ENCODE peak calls at places on chromosome 5, in six cellular contexts. Q is stomach; Z is neuronal stem cell; X is IMR-90; F is CD8-positive, alpha-beta memory T cell; Y is sigmoid colon. G is an unnamed sample.
A peak's percentile ranks its signal among the peaks of the same experiment; 100 is the strongest.

GRCh38 chr5:10319202-10319851 is 11.6 kb upstream of the CMBL start:
- DNase-seq in Q (no peak), Z (no peak), X (peak; percentile 49), F (no peak), Y (peak; percentile 69), G (no peak)

GRCh38 chr5:108917596-108917995 is 169.9 kb downstream of the FER start:
- DNase-seq in Q (no peak), Z (no peak), X (peak; percentile 40), F (no peak), Y (no peak), G (no peak)

GRCh38 chr5:156383510-156383909 is 56.5 kb downstream of the SGCD start:
- DNase-seq in Q (no peak), Z (no peak), X (peak; percentile 90), F (no peak), Y (no peak), G (no peak)

GRCh38 chr5:127392762-127393161 is 102.2 kb downstream of the MEGF10 start:
- DNase-seq in Q (no peak), Z (no peak), X (no peak), F (no peak), Y (no peak), G (no peak)

GRCh38 chr5:168752416-168753190 is 173.4 kb upstream of the PANK3 start:
- DNase-seq in Q (no peak), Z (no peak), X (no peak), F (no peak), Y (no peak), G (no peak)

GRCh38 chr5:149271717-149272558 is at the start of gene AFAP1L1:
- DNase-seq in Q (peak; percentile 29), Z (peak; percentile 23), X (peak; percentile 46), F (no peak), Y (peak; percentile 82), G (no peak)

GRCh38 chr5:59218424-59219045 is 635.7 kb downstream of the RAB3C start:
- DNase-seq in Q (no peak), Z (no peak), X (peak; percentile 3), F (no peak), Y (no peak), G (no peak)

GRCh38 chr5:65858316-65858715 is 68.1 kb upstream of the ERBIN start:
- DNase-seq in Q (no peak), Z (no peak), X (peak; percentile 54), F (no peak), Y (no peak), G (no peak)

GRCh38 chr5:68194405-68194804 is 21.2 kb upstream of the PIK3R1 start:
- DNase-seq in Q (no peak), Z (no peak), X (no peak), F (no peak), Y (no peak), G (no peak)

GRCh38 chr5:103223031-103223955 is 35.3 kb upstream of the MACIR start:
- DNase-seq in Q (no peak), Z (no peak), X (no peak), F (no peak), Y (no peak), G (no peak)

GRCh38 chr5:80034962-80035821 is at the start of gene THBS4:
- DNase-seq in Q (no peak), Z (peak; percentile 24), X (no peak), F (no peak), Y (no peak), G (no peak)

GRCh38 chr5:142611154-142611553 is 74.7 kb downstream of the FGF1 start:
- DNase-seq in Q (peak; percentile 75), Z (peak; percentile 42), X (peak; percentile 74), F (peak; percentile 42), Y (peak; percentile 80), G (peak; percentile 27)

GRCh38 chr5:173804579-173804978 is 83.6 kb upstream of the CPEB4 start:
- DNase-seq in Q (no peak), Z (no peak), X (no peak), F (no peak), Y (no peak), G (no peak)

GRCh38 chr5:144712090-144712489 is 541.4 kb downstream of the KCTD16 start:
- DNase-seq in Q (no peak), Z (no peak), X (no peak), F (no peak), Y (no peak), G (no peak)

GRCh38 chr5:14590949-14591348 is 9.4 kb downstream of the OTULINL start:
- DNase-seq in Q (no peak), Z (no peak), X (no peak), F (no peak), Y (no peak), G (no peak)

GRCh38 chr5:178507151-178507932 is 82.9 kb downstream of the COL23A1 start:
- DNase-seq in Q (no peak), Z (no peak), X (no peak), F (no peak), Y (peak; percentile 4), G (no peak)

GRCh38 chr5:143442398-143442797 is 38.9 kb upstream of the NR3C1 start:
- DNase-seq in Q (no peak), Z (no peak), X (peak; percentile 71), F (no peak), Y (no peak), G (no peak)

GRCh38 chr5:39202594-39203290 is 16.6 kb downstream of the FYB1 start:
- DNase-seq in Q (no peak), Z (no peak), X (no peak), F (peak; percentile 33), Y (no peak), G (no peak)

GRCh38 chr5:63686938-63687337 is 275.3 kb downstream of the HTR1A start:
- DNase-seq in Q (no peak), Z (no peak), X (no peak), F (no peak), Y (no peak), G (no peak)

GRCh38 chr5:177545487-177546261 is 8.7 kb downstream of the FAM193B start:
- DNase-seq in Q (peak; percentile 51), Z (no peak), X (peak; percentile 83), F (no peak), Y (peak; percentile 91), G (no peak)

GRCh38 chr5:109455598-109456096 is 45.9 kb upstream of the PJA2 start:
- DNase-seq in Q (no peak), Z (no peak), X (peak; percentile 98), F (no peak), Y (no peak), G (no peak)

GRCh38 chr5:158373623-158374375 is 514.9 kb upstream of the CLINT1 start:
- DNase-seq in Q (no peak), Z (no peak), X (no peak), F (no peak), Y (no peak), G (no peak)

GRCh38 chr5:171825046-171825445 is 39.4 kb downstream of the SMIM23 start:
- DNase-seq in Q (no peak), Z (no peak), X (no peak), F (no peak), Y (no peak), G (no peak)

GRCh38 chr5:18802336-18802735 is 1168.1 kb downstream of the TAF11L14 start:
- DNase-seq in Q (no peak), Z (no peak), X (no peak), F (no peak), Y (no peak), G (no peak)

GRCh38 chr5:39093351-39093749 is 19.2 kb upstream of the RICTOR start:
- DNase-seq in Q (no peak), Z (no peak), X (peak; percentile 64), F (no peak), Y (no peak), G (no peak)

GRCh38 chr5:69188811-69189161 is 597 bp upstream of the CENPH start:
- DNase-seq in Q (no peak), Z (no peak), X (no peak), F (no peak), Y (no peak), G (no peak)

GRCh38 chr5:132225165-132226032 is 2.3 kb downstream of the P4HA2 start:
- DNase-seq in Q (peak; percentile 60), Z (no peak), X (peak; percentile 79), F (no peak), Y (peak; percentile 88), G (no peak)

GRCh38 chr5:145991044-145991575 is 54.7 kb downstream of the SH3RF2 start:
- DNase-seq in Q (no peak), Z (no peak), X (peak; percentile 68), F (no peak), Y (no peak), G (no peak)

GRCh38 chr5:4205408-4205807 is 609.8 kb downstream of the IRX1 start:
- DNase-seq in Q (no peak), Z (no peak), X (no peak), F (no peak), Y (peak; percentile 70), G (no peak)

GRCh38 chr5:84303315-84303714 is 81.4 kb downstream of the EDIL3 start:
- DNase-seq in Q (no peak), Z (no peak), X (peak; percentile 62), F (no peak), Y (no peak), G (no peak)

GRCh38 chr5:69271376-69271775 is 36.7 kb downstream of the CDK7 start:
- DNase-seq in Q (no peak), Z (no peak), X (peak; percentile 60), F (no peak), Y (no peak), G (no peak)

DNA sequence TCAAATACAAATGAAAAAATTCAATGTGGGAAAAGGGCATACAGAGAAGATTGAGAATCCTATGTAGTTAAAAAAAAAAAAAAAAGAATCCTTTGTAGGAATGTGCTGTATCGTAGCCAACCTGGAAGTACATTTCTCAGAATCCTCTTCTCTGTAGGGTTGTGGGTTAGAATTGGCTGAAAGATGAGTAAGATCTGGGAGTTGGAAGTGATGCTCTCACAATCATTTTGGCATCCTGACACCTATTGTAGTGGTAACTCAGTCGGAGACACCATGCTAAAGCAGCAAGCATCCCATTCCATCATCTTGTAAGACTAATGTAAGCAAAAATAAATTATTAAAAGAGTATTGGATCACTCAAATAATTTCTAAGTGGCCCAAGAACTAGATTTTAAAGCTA is 30.6 kb downstream of the MRPL22 start:
- DNase-seq in Q (no peak), Z (no peak), X (peak; percentile 38), F (no peak), Y (no peak), G (no peak)
- H3K9me3 ChIP-seq in Q (no peaks in the 10 kb centered on the region), Z (peaks cover 5% of the 10 kb centered on the region), X (no peaks in the 10 kb centered on the region), F (no peaks in the 10 kb centered on the region), Y (no peaks in the 10 kb centered on the region), G (no peaks in the 10 kb centered on the region)

GRCh38 chr5:30376848-30377247 is 816.6 kb upstream of the CDH6 start:
- DNase-seq in Q (no peak), Z (no peak), X (no peak), F (no peak), Y (no peak), G (no peak)
- H3K9me3 ChIP-seq in Q (no peaks in the 10 kb centered on the region), Z (no peaks in the 10 kb centered on the region), X (no peaks in the 10 kb centered on the region), F (no peaks in the 10 kb centered on the region), Y (no peaks in the 10 kb centered on the region), G (no peaks in the 10 kb centered on the region)

GRCh38 chr5:141313711-141314110 is 6.9 kb downstream of the TAF7 start:
- DNase-seq in Q (no peak), Z (no peak), X (no peak), F (no peak), Y (no peak), G (no peak)
- H3K9me3 ChIP-seq in Q (peaks cover 100% of the 10 kb centered on the region), Z (peaks cover 66% of the 10 kb centered on the region), X (peaks cover 42% of the 10 kb centered on the region), F (peaks cover 43% of the 10 kb centered on the region), Y (peaks cover 84% of the 10 kb centered on the region), G (peaks cover 21% of the 10 kb centered on the region)

DNA sequence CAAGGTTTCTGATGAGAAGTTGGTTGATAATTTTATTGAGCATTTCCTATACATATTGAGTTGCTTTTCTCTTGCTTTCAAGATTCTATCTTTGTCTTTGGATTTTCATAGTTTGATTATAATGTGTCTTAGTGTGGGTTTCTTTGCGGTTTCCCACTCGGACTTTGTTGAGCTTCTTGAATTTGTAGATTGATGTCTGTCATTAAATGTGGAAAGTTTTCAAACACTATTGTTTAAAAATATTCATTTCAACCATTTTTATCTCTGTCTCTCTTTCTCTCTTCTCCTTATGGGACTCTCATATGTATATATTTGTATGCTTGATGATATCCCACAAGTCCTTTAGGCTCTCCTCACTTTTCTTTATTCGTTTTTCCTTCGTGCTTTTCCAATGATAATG is 18.5 kb upstream of the PCDHA1 start:
- DNase-seq in Q (no peak), Z (no peak), X (no peak), F (no peak), Y (no peak), G (no peak)
- H3K9me3 ChIP-seq in Q (peaks cover 100% of the 10 kb centered on the region), Z (peaks cover 51% of the 10 kb centered on the region), X (peaks cover 31% of the 10 kb centered on the region), F (peaks cover 37% of the 10 kb centered on the region), Y (peaks cover 74% of the 10 kb centered on the region), G (peaks cover 31% of the 10 kb centered on the region)